ENCODE peak calls at places on chromosomes 13 and 19, in six cellular contexts. M is GM23338, P is SK-N-SH, X is HCT116, Q is PC-3, D is OCI-LY7. C is an unnamed sample.

GRCh38 chr13:108895220-108895704 is 265.9 kb downstream of the MYO16 start:
- DNase-seq in M (peak; percentile 69), P (peak; percentile 38), Q (peak; percentile 88), D (peak; percentile 35), X (no peak), C (peak; percentile 57)

GRCh38 chr13:42137856-42138537 is 89.5 kb downstream of the DGKH start:
- DNase-seq in M (no peak), D (no peak), P (no peak), X (no peak), Q (no peak), C (no peak)

GRCh38 chr19:41431426-41432386 is 4.5 kb upstream of the B3GNT8 start:
- DNase-seq in Q (no peak), M (peak; percentile 51), X (no peak), D (no peak), P (no peak), C (no peak)

GRCh38 chr19:2629491-2630351 is 72.8 kb downstream of the GNG7 start:
- DNase-seq in M (no peak), Q (no peak), D (no peak), X (no peak), P (no peak), C (no peak)

GRCh38 chr19:32178401-32178800 is 167.0 kb upstream of the ZNF507 start:
- DNase-seq in Q (no peak), D (no peak), P (no peak), M (no peak), X (no peak), C (no peak)

GRCh38 chr19:55640577-55641375 is at the start of gene ZNF580:
- DNase-seq in P (peak; percentile 90), M (peak; percentile 75), Q (peak; percentile 80), D (peak; percentile 75), X (no peak), C (peak; percentile 78)

GRCh38 chr19:35913589-35913988 is 5.5 kb upstream of the TYROBP start:
- DNase-seq in Q (peak; percentile 27), P (no peak), M (no peak), X (no peak), D (peak; percentile 15), C (no peak)

GRCh38 chr13:78370231-78370630 is 233.1 kb downstream of the POU4F1 start:
- DNase-seq in M (no peak), P (no peak), X (no peak), Q (no peak), D (no peak), C (peak; percentile 7)

GRCh38 chr13:45464141-45464686 is 525 bp upstream of the COG3 start:
- DNase-seq in X (no peak), Q (no peak), P (no peak), D (no peak), M (no peak), C (no peak)

GRCh38 chr13:45468676-45469075 is 3.9 kb downstream of the COG3 start:
- DNase-seq in Q (no peak), M (peak; percentile 11), P (peak; percentile 9), X (no peak), D (peak; percentile 7), C (no peak)

GRCh38 chr13:45464687-45465453 is at the start of gene COG3:
- DNase-seq in Q (peak; percentile 93), D (peak; percentile 97), X (peak; percentile 95), P (peak; percentile 96), M (peak; percentile 98), C (peak; percentile 93)

GRCh38 chr13:45472171-45472705 is 7.5 kb downstream of the COG3 start:
- DNase-seq in Q (peak; percentile 67), P (no peak), X (no peak), M (no peak), D (no peak), C (no peak)

DNA sequence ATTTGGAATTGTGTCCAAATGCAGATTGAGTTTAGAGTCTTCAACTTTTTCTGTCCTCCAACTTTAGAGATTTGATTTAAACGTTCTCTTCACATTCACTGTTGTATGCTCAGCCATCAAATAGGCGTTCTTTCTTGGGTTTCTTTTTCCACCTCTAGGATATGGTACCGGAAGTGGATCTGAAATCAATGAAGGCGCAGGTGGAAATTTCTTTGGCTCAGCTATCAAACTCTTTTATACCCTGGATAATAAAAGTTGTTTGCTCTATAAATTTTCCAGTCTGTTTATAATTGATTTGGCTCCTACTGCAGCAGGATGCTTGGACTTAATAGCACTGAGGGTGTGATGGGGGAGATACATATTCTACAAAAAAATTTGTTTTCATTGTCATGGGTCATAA is 1.6 kb downstream of the COG3 start:
- DNase-seq in D (no peak), P (no peak), M (no peak), X (no peak), Q (no peak), C (no peak)
- H3K4me3 ChIP-seq in D (no peak overlapping the region), P (peak overlapping the region; percentile 99), M (peak overlapping the region; percentile 72), X (peak overlapping the region; percentile 97), Q (peak overlapping the region; percentile 98), C (peak overlapping the region; percentile 96)

GRCh38 chr13:72959643-72960042 is 99.2 kb upstream of the KLF5 start:
- DNase-seq in D (no peak), Q (peak; percentile 8), X (no peak), M (no peak), P (no peak), C (no peak)
- TF ChIP-seq EZH2phosphoT487 in D (no peak), Q (no peak), X (no peak), M (no peak), P (no peak), C (no peak)

GRCh38 chr13:73275163-73275562 is 216.4 kb downstream of the KLF5 start:
- DNase-seq in M (peak; percentile 33), Q (no peak), X (no peak), P (no peak), D (no peak), C (no peak)
- H3K4me3 ChIP-seq in M (no peak overlapping the region), Q (no peak overlapping the region), X (no peak overlapping the region), P (no peak overlapping the region), D (no peak overlapping the region), C (no peak overlapping the region)

GRCh38 chr13:73971481-73971880 is 162.7 kb downstream of the KLF12 start:
- DNase-seq in X (no peak), P (no peak), M (no peak), Q (no peak), D (peak; percentile 43), C (no peak)

GRCh38 chr13:73975767-73976166 is 158.4 kb downstream of the KLF12 start:
- DNase-seq in P (no peak), D (no peak), X (no peak), M (no peak), Q (no peak), C (no peak)

GRCh38 chr13:73973156-73973555 is 161.0 kb downstream of the KLF12 start:
- DNase-seq in D (peak; percentile 73), M (peak; percentile 8), X (no peak), P (no peak), Q (no peak), C (no peak)

GRCh38 chr13:73970413-73971055 is 163.7 kb downstream of the KLF12 start:
- DNase-seq in X (no peak), D (no peak), P (no peak), Q (no peak), M (no peak), C (no peak)

DNA sequence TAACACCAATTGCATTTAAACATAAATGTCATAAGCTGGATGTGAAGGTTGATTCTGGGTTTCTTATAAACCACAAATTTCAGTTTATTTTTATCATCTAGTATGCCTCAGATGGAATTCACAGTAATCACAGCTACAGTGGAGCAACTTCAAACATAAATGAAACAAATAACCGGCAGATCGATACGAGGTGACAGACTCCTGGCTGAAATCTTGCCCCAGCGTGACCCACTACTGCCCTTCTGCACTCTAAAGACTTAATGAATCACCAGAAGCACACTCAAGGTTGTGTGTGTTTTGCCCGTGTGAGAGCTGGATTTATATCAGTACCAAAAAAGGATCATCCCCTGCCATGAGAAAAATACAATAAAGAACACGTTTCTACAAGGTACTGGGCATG is 161.7 kb downstream of the KLF12 start:
- DNase-seq in P (no peak), M (no peak), D (no peak), Q (no peak), X (no peak), C (no peak)
- TF ChIP-seq EZH2phosphoT487 in P (no peak), M (no peak), D (no peak), Q (no peak), X (no peak), C (no peak)

GRCh38 chr19:18941628-18942354 is 774 bp upstream of the HOMER3 start:
- DNase-seq in D (no peak), M (peak; percentile 66), X (no peak), Q (no peak), P (peak; percentile 14), C (peak; percentile 15)
- H3K4me3 ChIP-seq in D (peak overlapping the region; percentile 59), M (peak overlapping the region; percentile 49), X (peak overlapping the region; percentile 32), Q (peak overlapping the region; percentile 42), P (peak overlapping the region; percentile 33), C (peak overlapping the region; percentile 31)

GRCh38 chr13:33263484-33263883 is 22.1 kb downstream of the STARD13 start:
- DNase-seq in X (no peak), P (no peak), D (no peak), Q (no peak), M (no peak), C (no peak)

GRCh38 chr13:33263976-33264619 is 21.5 kb downstream of the STARD13 start:
- DNase-seq in Q (no peak), X (no peak), P (no peak), M (no peak), D (no peak), C (no peak)

GRCh38 chr13:33264620-33264978 is 21.0 kb downstream of the STARD13 start:
- DNase-seq in P (no peak), Q (no peak), M (no peak), X (no peak), D (no peak), C (no peak)

GRCh38 chr13:33265607-33266006 is 19.9 kb downstream of the STARD13 start:
- DNase-seq in Q (no peak), M (no peak), D (no peak), P (no peak), X (no peak), C (no peak)

DNA sequence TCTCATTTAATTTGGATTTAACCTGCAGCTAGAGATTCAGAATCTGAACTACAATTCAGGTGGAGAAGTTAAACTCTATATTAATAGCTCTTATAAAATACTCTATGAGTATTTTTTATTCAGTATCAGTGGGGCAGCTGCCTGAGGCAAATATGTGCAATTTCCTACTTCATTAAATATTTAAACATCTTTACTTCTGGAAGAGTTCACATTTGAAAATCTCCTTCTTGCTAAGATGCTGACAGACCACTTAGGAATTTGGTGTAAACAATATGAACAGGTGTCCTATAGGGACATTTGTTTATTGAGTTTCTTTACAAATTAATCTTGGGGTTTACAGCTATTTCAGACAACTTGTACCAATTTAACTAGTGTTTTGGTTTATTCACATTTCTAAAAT is 20.4 kb downstream of the STARD13 start:
- DNase-seq in X (no peak), P (no peak), D (no peak), M (no peak), Q (peak; percentile 41), C (no peak)
- TF ChIP-seq EZH2phosphoT487 in X (no peak), P (no peak), D (no peak), M (no peak), Q (no peak), C (no peak)

DNA sequence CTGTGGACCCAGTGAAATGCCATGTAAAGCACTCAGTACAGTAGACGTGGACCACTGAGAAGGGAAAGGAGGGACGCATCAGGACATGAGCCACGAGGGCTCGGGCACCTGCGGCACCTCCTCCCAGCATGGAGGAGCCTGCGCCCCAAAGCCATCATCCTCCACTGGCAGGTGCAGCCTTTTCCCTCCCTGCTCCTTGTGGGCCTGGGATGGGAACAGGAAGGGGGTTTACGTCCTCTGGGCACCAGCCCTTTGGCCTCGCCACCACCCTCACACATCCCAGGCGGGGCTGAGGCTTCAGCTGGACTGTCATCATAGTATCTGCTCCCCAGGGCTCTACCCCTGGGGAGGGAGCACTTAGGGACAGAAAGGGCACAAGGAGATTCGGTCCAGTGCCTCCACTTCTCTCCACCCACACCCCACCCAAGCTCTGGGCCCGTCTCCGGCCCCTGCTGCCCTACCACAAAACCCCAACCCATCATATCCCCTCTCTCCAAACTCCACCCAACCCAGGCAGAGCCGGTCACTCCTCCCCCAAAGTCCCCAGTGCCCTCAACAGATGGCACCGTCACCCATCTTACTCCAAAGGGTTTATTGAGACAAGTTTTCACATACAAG is 2.1 kb upstream of the PRKD2 start:
- DNase-seq in D (peak; percentile 86), X (no peak), P (no peak), Q (no peak), M (no peak), C (no peak)
- H3K4me3 ChIP-seq in D (peak overlapping the region; percentile 92), X (no peak overlapping the region), P (no peak overlapping the region), Q (no peak overlapping the region), M (no peak overlapping the region), C (no peak overlapping the region)